ENCODE peak calls at places on chromosomes 7 and 10, in seven cellular contexts. M is B cell, R is ovary, Z is cardiac fibroblast, X is type B pancreatic cell, G is AG10803, B is ascending aorta. K is an unnamed sample.

GRCh38 chr7:85023066-85023687 is 163.7 kb downstream of the SEMA3D start:
- DNase-seq in M (peak; percentile 50), R (peak; percentile 18), Z (peak; percentile 74), X (no peak), G (peak; percentile 49), B (no peak), K (no peak)

GRCh38 chr7:81111358-81111757 is 192.5 kb upstream of the SEMA3C start:
- DNase-seq in M (no peak), R (no peak), Z (peak; percentile 97), X (no peak), G (peak; percentile 98), B (no peak), K (no peak)

GRCh38 chr7:29377718-29378117 is 183.1 kb downstream of the CHN2 start:
- DNase-seq in M (no peak), R (no peak), Z (no peak), X (no peak), G (no peak), B (no peak), K (no peak)

GRCh38 chr7:82740246-82740848 is 296.8 kb upstream of the CACNA2D1 start:
- DNase-seq in M (no peak), R (no peak), Z (peak; percentile 74), X (no peak), G (peak; percentile 61), B (no peak), K (no peak)

GRCh38 chr7:77258014-77258413 is 58.4 kb upstream of the FGL2 start:
- DNase-seq in M (no peak), R (no peak), Z (peak; percentile 48), X (no peak), G (peak; percentile 37), B (no peak), K (no peak)

GRCh38 chr7:55185941-55186609 is 167.3 kb downstream of the EGFR start:
- DNase-seq in M (no peak), R (no peak), Z (peak; percentile 97), X (no peak), G (peak; percentile 82), B (peak; percentile 60), K (no peak)

GRCh38 chr10:24465899-24466615 is 257.1 kb downstream of the KIAA1217 start:
- DNase-seq in M (no peak), R (no peak), Z (peak; percentile 95), X (no peak), G (peak; percentile 88), B (no peak), K (peak; percentile 38)

GRCh38 chr10:60732240-60733188 is 45.8 kb upstream of the CDK1 start:
- DNase-seq in M (peak; percentile 58), R (peak; percentile 43), Z (no peak), X (peak; percentile 70), G (no peak), B (no peak), K (peak; percentile 31)

GRCh38 chr7:26237035-26237807 is 35.7 kb downstream of the CBX3 start:
- DNase-seq in M (no peak), R (no peak), Z (no peak), X (no peak), G (no peak), B (no peak), K (no peak)

GRCh38 chr7:106891545-106892410 is 26.7 kb downstream of the PIK3CG start:
- DNase-seq in M (no peak), R (no peak), Z (no peak), X (no peak), G (no peak), B (no peak), K (no peak)

GRCh38 chr10:70430489-70431445 is 10.7 kb downstream of the NODAL start:
- DNase-seq in M (no peak), R (peak; percentile 84), Z (peak; percentile 56), X (peak; percentile 51), G (peak; percentile 58), B (peak; percentile 86), K (no peak)

GRCh38 chr10:30095811-30096422 is 36.5 kb upstream of the JCAD start:
- DNase-seq in M (no peak), R (no peak), Z (no peak), X (no peak), G (no peak), B (no peak), K (no peak)

GRCh38 chr7:140084972-140085371 is 22.2 kb upstream of the PARP12 start:
- DNase-seq in M (peak; percentile 67), R (no peak), Z (no peak), X (no peak), G (no peak), B (no peak), K (peak; percentile 65)

GRCh38 chr10:103533827-103534226 is 40.3 kb downstream of the NEURL1 start:
- DNase-seq in M (no peak), R (no peak), Z (no peak), X (no peak), G (no peak), B (no peak), K (no peak)

GRCh38 chr7:31408120-31408729 is 67.7 kb upstream of the NEUROD6 start:
- DNase-seq in M (no peak), R (no peak), Z (peak; percentile 47), X (no peak), G (peak; percentile 3), B (no peak), K (no peak)

GRCh38 chr7:37344886-37345579 is 103.6 kb downstream of the ELMO1 start:
- DNase-seq in M (no peak), R (no peak), Z (no peak), X (no peak), G (no peak), B (no peak), K (no peak)

GRCh38 chr10:130746311-130746710 is 565.2 kb downstream of the TCERG1L start:
- DNase-seq in M (no peak), R (no peak), Z (no peak), X (peak; percentile 42), G (no peak), B (peak; percentile 24), K (no peak)

GRCh38 chr7:11533229-11533820 is 298.7 kb downstream of the THSD7A start:
- DNase-seq in M (no peak), R (no peak), Z (peak; percentile 45), X (no peak), G (no peak), B (no peak), K (no peak)

GRCh38 chr10:119501690-119502089 is 40.8 kb downstream of the RGS10 start:
- DNase-seq in M (no peak), R (no peak), Z (no peak), X (no peak), G (no peak), B (no peak), K (peak; percentile 48)

GRCh38 chr7:155813791-155814568 is 1.7 kb upstream of the SHH start:
- DNase-seq in M (no peak), R (no peak), Z (no peak), X (no peak), G (no peak), B (no peak), K (no peak)

GRCh38 chr10:77504870-77505257 is 132.7 kb downstream of the KCNMA1 start:
- DNase-seq in M (no peak), R (no peak), Z (peak; percentile 48), X (no peak), G (no peak), B (no peak), K (no peak)

GRCh38 chr7:158740013-158740656 is 35.5 kb upstream of the NCAPG2 start:
- DNase-seq in M (no peak), R (peak; percentile 51), Z (peak; percentile 94), X (peak; percentile 51), G (peak; percentile 62), B (no peak), K (no peak)

GRCh38 chr7:100681491-100682227 is 8.1 kb downstream of the GNB2 start:
- DNase-seq in M (no peak), R (peak; percentile 27), Z (no peak), X (no peak), G (no peak), B (no peak), K (peak; percentile 24)

GRCh38 chr7:34091330-34091917 is 186.1 kb downstream of the BMPER start:
- DNase-seq in M (no peak), R (peak; percentile 45), Z (peak; percentile 89), X (no peak), G (peak; percentile 67), B (no peak), K (peak; percentile 23)
- TF ChIP-seq CTCF in M (no peak), R (no peak), Z (peak; percentile 63), X (peak; percentile 71), G (peak; percentile 61), B (no peak), K (peak; percentile 26)

GRCh38 chr10:101495324-101495925 is 92.6 kb downstream of the POLL start:
- DNase-seq in M (no peak), R (no peak), Z (peak; percentile 15), X (no peak), G (peak; percentile 9), B (no peak), K (no peak)
- TF ChIP-seq CTCF in M (no peak), R (no peak), Z (no peak), X (peak; percentile 46), G (peak; percentile 30), B (no peak), K (no peak)

GRCh38 chr7:94970085-94970576 is 62.7 kb downstream of the PPP1R9A start:
- DNase-seq in M (no peak), R (no peak), Z (no peak), X (no peak), G (no peak), B (no peak), K (no peak)

GRCh38 chr7:94971051-94971867 is 63.9 kb downstream of the PPP1R9A start:
- DNase-seq in M (no peak), R (no peak), Z (no peak), X (no peak), G (peak; percentile 39), B (no peak), K (no peak)

GRCh38 chr7:94973844-94974243 is 66.5 kb downstream of the PPP1R9A start:
- DNase-seq in M (no peak), R (no peak), Z (no peak), X (no peak), G (no peak), B (no peak), K (no peak)

GRCh38 chr7:94972296-94972695 is 64.9 kb downstream of the PPP1R9A start:
- DNase-seq in M (no peak), R (no peak), Z (peak; percentile 21), X (no peak), G (peak; percentile 53), B (no peak), K (no peak)

DNA sequence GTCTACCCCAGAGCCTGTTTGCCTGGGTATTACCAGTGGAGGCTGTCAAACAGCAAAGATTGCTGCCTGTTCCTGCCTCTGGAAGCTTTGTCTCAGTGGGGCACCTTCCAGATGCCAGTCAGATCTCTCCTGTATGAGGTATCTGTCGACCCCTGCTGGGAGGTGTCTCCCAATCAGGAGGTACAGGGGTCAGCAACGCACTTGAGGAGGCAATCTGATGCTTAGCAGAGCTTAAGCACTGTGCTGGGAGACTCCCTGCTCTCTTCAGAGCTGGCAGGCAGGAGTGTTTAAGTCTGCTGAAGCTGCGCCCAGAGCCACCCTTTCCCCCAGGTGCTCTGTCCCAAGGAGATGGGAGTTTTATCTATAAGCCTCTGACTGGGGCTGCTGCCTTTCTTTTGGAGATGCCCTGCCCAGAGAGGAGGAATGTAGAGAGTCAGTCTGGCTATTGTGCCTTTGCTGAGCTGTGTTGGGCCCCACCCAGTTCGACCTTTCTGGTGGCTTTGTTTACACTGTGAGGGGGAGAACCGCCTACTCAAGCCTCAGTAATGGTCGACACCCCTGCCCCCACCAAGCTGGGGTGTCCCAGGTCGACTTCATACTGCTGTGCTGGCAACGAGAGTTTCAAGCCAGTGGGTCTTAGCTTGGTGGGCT is 62.2 kb downstream of the PPP1R9A start:
- DNase-seq in M (no peak), R (peak; percentile 12), Z (no peak), X (no peak), G (no peak), B (no peak), K (no peak)
- TF ChIP-seq CTCF in M (no peak), R (no peak), Z (no peak), X (no peak), G (no peak), B (no peak), K (no peak)

GRCh38 chr10:113988535-113988934 is 55.1 kb upstream of the ADRB1 start:
- DNase-seq in M (no peak), R (no peak), Z (no peak), X (no peak), G (no peak), B (no peak), K (no peak)
- TF ChIP-seq CTCF in M (no peak), R (no peak), Z (no peak), X (no peak), G (no peak), B (no peak), K (no peak)